ENCODE peak calls at places on chromosomes 1 and 21, in five cellular contexts. A is cardiac fibroblast, V is brain microvascular endothelial cell, T is NCI-H510A treated with DMSO at 0.1 percent for 48 hours, Y is iPS-NIHi11. N is an unnamed sample.
A peak's percentile ranks its signal among the peaks of the same experiment; 100 is the strongest.

GRCh38 chr1:183918589-183918988 is 113.7 kb downstream of the RGL1 start:
- DNase-seq in A (no peak), V (no peak), T (no peak), Y (no peak), N (no peak)

GRCh38 chr1:2547210-2548067 is 8.7 kb upstream of the TNFRSF14 start:
- DNase-seq in A (no peak), V (no peak), T (no peak), Y (no peak), N (no peak)

GRCh38 chr1:162172733-162173132 is 103.2 kb downstream of the NOS1AP start:
- DNase-seq in A (no peak), V (no peak), T (no peak), Y (no peak), N (no peak)

GRCh38 chr1:179709841-179710329 is 33.2 kb upstream of the FAM163A start:
- DNase-seq in A (peak; percentile 93), V (peak; percentile 80), T (no peak), Y (no peak), N (peak; percentile 7)

GRCh38 chr1:62280960-62281465 is 38.2 kb downstream of the KANK4 start:
- DNase-seq in A (no peak), V (no peak), T (no peak), Y (no peak), N (no peak)

GRCh38 chr21:19523066-19523465 is 1119.5 kb upstream of the TMPRSS15 start:
- DNase-seq in A (no peak), V (no peak), T (no peak), Y (no peak), N (no peak)

GRCh38 chr1:202162049-202162417 is 1.6 kb upstream of the PTPN7 start:
- DNase-seq in A (no peak), V (no peak), T (no peak), Y (no peak), N (no peak)

GRCh38 chr1:7149080-7149838 is 364.0 kb downstream of the CAMTA1 start:
- DNase-seq in A (peak; percentile 11), V (peak; percentile 12), T (peak; percentile 79), Y (peak; percentile 77), N (no peak)

GRCh38 chr1:9250586-9251381 is 16.2 kb downstream of the H6PD start:
- DNase-seq in A (peak; percentile 51), V (peak; percentile 15), T (peak; percentile 93), Y (no peak), N (no peak)

GRCh38 chr1:38817958-38818705 is 41.4 kb downstream of the RRAGC start:
- DNase-seq in A (peak; percentile 19), V (no peak), T (no peak), Y (peak; percentile 94), N (no peak)

GRCh38 chr1:100188617-100189016 is 10.6 kb upstream of the LRRC39 start:
- DNase-seq in A (peak; percentile 87), V (peak; percentile 50), T (peak; percentile 48), Y (peak; percentile 41), N (peak; percentile 74)

GRCh38 chr1:247440001-247440620 is 17.8 kb downstream of the OR2B11 start:
- DNase-seq in A (no peak), V (no peak), T (no peak), Y (no peak), N (no peak)

GRCh38 chr1:43272161-43272560 is 2.4 kb downstream of the TMEM125 start:
- DNase-seq in A (no peak), V (no peak), T (no peak), Y (no peak), N (no peak)

GRCh38 chr1:45037456-45037855 is 25.4 kb downstream of the UROD start:
- DNase-seq in A (no peak), V (peak; percentile 39), T (no peak), Y (no peak), N (no peak)

GRCh38 chr1:8825985-8826481 is 8.6 kb upstream of the RERE start:
- DNase-seq in A (peak; percentile 74), V (peak; percentile 85), T (no peak), Y (no peak), N (no peak)

GRCh38 chr1:192263436-192263835 is 53.4 kb upstream of the RGS21 start:
- DNase-seq in A (peak; percentile 93), V (peak; percentile 56), T (no peak), Y (no peak), N (no peak)

GRCh38 chr1:64112281-64112680 is 91.1 kb upstream of the UBE2U start:
- DNase-seq in A (peak; percentile 36), V (peak; percentile 76), T (no peak), Y (no peak), N (no peak)

GRCh38 chr1:6347641-6348487 is 45.7 kb downstream of the ACOT7 start:
- DNase-seq in A (peak; percentile 57), V (no peak), T (peak; percentile 66), Y (peak; percentile 69), N (no peak)

GRCh38 chr1:242425232-242425631 is 99.3 kb downstream of the PLD5 start:
- DNase-seq in A (no peak), V (peak; percentile 4), T (no peak), Y (no peak), N (no peak)

GRCh38 chr1:155882766-155883165 is 23.4 kb downstream of the SYT11 start:
- DNase-seq in A (no peak), V (no peak), T (no peak), Y (no peak), N (no peak)